ENCODE peak calls at places on chromosome 17, in nine cellular contexts. H is uterus; G is stomach; X is NCI-H1930; D is nucleus accumbens; E is activated naive CD8-positive, alpha-beta T cell treated with anti-CD3 and anti-CD28 coated beads, Interleukin-2, amount 50 U/mL, for 24 hours; C is T-helper 1 cell; O is ACHN; U is amygdala. J is an unnamed sample.

GRCh38 chr17:44826123-44826790 is 3.8 kb downstream of the GJC1 start:
- DNase-seq in G (no peak), O (peak; percentile 76), H (no peak), X (no peak), D (no peak), U (no peak), E (no peak), C (no peak), J (no peak)

GRCh38 chr17:81189670-81190530 is 23.9 kb upstream of the AATK start:
- DNase-seq in C (no peak), D (no peak), G (no peak), H (no peak), O (peak; percentile 16), E (no peak), X (no peak), U (no peak), J (no peak)

GRCh38 chr17:40458001-40458791 is 14.9 kb downstream of the IGFBP4 start:
- DNase-seq in X (no peak), U (no peak), D (no peak), G (peak; percentile 62), C (no peak), H (peak; percentile 63), E (no peak), O (no peak), J (no peak)

GRCh38 chr17:80068301-80069160 is 32.1 kb downstream of the CCDC40 start:
- DNase-seq in X (no peak), G (peak; percentile 54), E (no peak), D (no peak), U (no peak), O (no peak), H (peak; percentile 82), C (no peak), J (no peak)

GRCh38 chr17:51435641-51436091 is 175.3 kb downstream of the UTP18 start:
- DNase-seq in D (peak; percentile 18), C (peak; percentile 50), X (peak; percentile 62), E (peak; percentile 29), H (no peak), G (peak; percentile 80), U (no peak), O (peak; percentile 55), J (no peak)

GRCh38 chr17:72804949-72805348 is 287.5 kb downstream of the SLC39A11 start:
- DNase-seq in E (no peak), D (no peak), G (no peak), C (no peak), H (no peak), O (no peak), U (no peak), X (no peak), J (no peak)

GRCh38 chr17:30336369-30337171 is 2.7 kb upstream of the TMIGD1 start:
- DNase-seq in X (peak; percentile 38), U (no peak), D (no peak), E (peak; percentile 71), G (peak; percentile 50), O (peak; percentile 78), H (no peak), C (peak; percentile 64), J (no peak)

GRCh38 chr17:31593806-31594205 is 202.3 kb downstream of the RAB11FIP4 start:
- DNase-seq in X (no peak), D (no peak), U (no peak), H (no peak), E (no peak), C (no peak), G (no peak), O (no peak), J (no peak)

GRCh38 chr17:31486351-31487062 is 95.0 kb downstream of the RAB11FIP4 start:
- DNase-seq in D (peak; percentile 17), C (no peak), H (no peak), G (peak; percentile 75), O (no peak), U (no peak), E (no peak), X (no peak), J (no peak)

GRCh38 chr17:75815399-75815798 is 28.8 kb downstream of the UNC13D start:
- DNase-seq in O (no peak), C (no peak), X (no peak), G (no peak), U (no peak), E (no peak), D (no peak), H (no peak), J (no peak)